ENCODE peak calls at places on chromosomes 2 and 18, in five cellular contexts. One of them, this sample, is unnamed.

GRCh38 chr2:85584857-85585780 is 888 bp downstream of the VAMP5 start:
- DNase-seq in A549: peak
- DNase-seq in endothelial cell of umbilical vein: peak
- DNase-seq in K562: peak
- DNase-seq in GM12878: no peak
- DNase-seq in this sample: peak

GRCh38 chr18:78528437-78529228 is 451.0 kb upstream of the SALL3 start:
- DNase-seq in A549: no peak
- DNase-seq in endothelial cell of umbilical vein: no peak
- DNase-seq in K562: peak
- DNase-seq in GM12878: no peak
- DNase-seq in this sample: no peak

GRCh38 chr18:35040988-35041751 is at the start of gene MAPRE2:
- DNase-seq in A549: peak
- DNase-seq in endothelial cell of umbilical vein: peak
- DNase-seq in K562: peak
- DNase-seq in GM12878: peak
- DNase-seq in this sample: peak

GRCh38 chr18:9619545-9619944 is 5.2 kb upstream of the PPP4R1 start:
- DNase-seq in A549: no peak
- DNase-seq in endothelial cell of umbilical vein: peak
- DNase-seq in K562: no peak
- DNase-seq in GM12878: no peak
- DNase-seq in this sample: no peak

GRCh38 chr2:240502430-240503121 is 55.2 kb downstream of the ANKMY1 start:
- DNase-seq in A549: no peak
- DNase-seq in endothelial cell of umbilical vein: no peak
- DNase-seq in K562: no peak
- DNase-seq in GM12878: no peak
- DNase-seq in this sample: no peak

GRCh38 chr2:86225581-86225980 is 26.3 kb downstream of the MRPL35 start:
- DNase-seq in A549: no peak
- DNase-seq in endothelial cell of umbilical vein: peak
- DNase-seq in K562: no peak
- DNase-seq in GM12878: peak
- DNase-seq in this sample: no peak

GRCh38 chr18:75113455-75113854 is 95.5 kb downstream of the PTGR3 start:
- DNase-seq in A549: no peak
- DNase-seq in endothelial cell of umbilical vein: no peak
- DNase-seq in K562: no peak
- DNase-seq in GM12878: no peak
- DNase-seq in this sample: no peak

GRCh38 chr2:240206630-240207029 is 66.2 kb upstream of the OTOS start:
- DNase-seq in A549: no peak
- DNase-seq in endothelial cell of umbilical vein: no peak
- DNase-seq in K562: no peak
- DNase-seq in GM12878: no peak
- DNase-seq in this sample: no peak

GRCh38 chr2:232898592-232899541 is 28.8 kb downstream of the SNORC start:
- DNase-seq in A549: peak
- DNase-seq in endothelial cell of umbilical vein: peak
- DNase-seq in K562: no peak
- DNase-seq in GM12878: no peak
- DNase-seq in this sample: no peak

GRCh38 chr2:100643459-100643858 is 80.7 kb downstream of the PDCL3 start:
- DNase-seq in A549: no peak
- DNase-seq in endothelial cell of umbilical vein: no peak
- DNase-seq in K562: no peak
- DNase-seq in GM12878: no peak
- DNase-seq in this sample: no peak
- H3K4me2 ChIP-seq in A549: no peak
- H3K4me2 ChIP-seq in endothelial cell of umbilical vein: no peak
- H3K4me2 ChIP-seq in K562: no peak
- H3K4me2 ChIP-seq in GM12878: no peak
- H3K4me2 ChIP-seq in this sample: no peak

GRCh38 chr18:471701-472100 is 28.8 kb downstream of the COLEC12 start:
- DNase-seq in A549: no peak
- DNase-seq in endothelial cell of umbilical vein: no peak
- DNase-seq in K562: no peak
- DNase-seq in GM12878: no peak
- DNase-seq in this sample: no peak

GRCh38 chr18:473687-474265 is 26.7 kb downstream of the COLEC12 start:
- DNase-seq in A549: no peak
- DNase-seq in endothelial cell of umbilical vein: no peak
- DNase-seq in K562: no peak
- DNase-seq in GM12878: no peak
- DNase-seq in this sample: no peak

GRCh38 chr18:475202-475624 is 25.3 kb downstream of the COLEC12 start:
- DNase-seq in A549: no peak
- DNase-seq in endothelial cell of umbilical vein: peak
- DNase-seq in K562: no peak
- DNase-seq in GM12878: no peak
- DNase-seq in this sample: peak

GRCh38 chr18:476368-476767 is 24.1 kb downstream of the COLEC12 start:
- DNase-seq in A549: no peak
- DNase-seq in endothelial cell of umbilical vein: no peak
- DNase-seq in K562: no peak
- DNase-seq in GM12878: no peak
- DNase-seq in this sample: no peak

GRCh38 chr18:474416-474815 is 26.1 kb downstream of the COLEC12 start:
- DNase-seq in A549: no peak
- DNase-seq in endothelial cell of umbilical vein: no peak
- DNase-seq in K562: no peak
- DNase-seq in GM12878: no peak
- DNase-seq in this sample: no peak
- TF ChIP-seq MYC in A549: no peak
- TF ChIP-seq MYC in endothelial cell of umbilical vein: no peak
- TF ChIP-seq MYC in K562: no peak
- TF ChIP-seq MYC in GM12878: no peak
- TF ChIP-seq MYC in this sample: no peak

GRCh38 chr2:144678741-144679140 is 158.8 kb upstream of the ZEB2 start:
- DNase-seq in A549: no peak
- DNase-seq in endothelial cell of umbilical vein: no peak
- DNase-seq in K562: no peak
- DNase-seq in GM12878: no peak
- DNase-seq in this sample: no peak
- H3K4me2 ChIP-seq in A549: no peak
- H3K4me2 ChIP-seq in endothelial cell of umbilical vein: no peak
- H3K4me2 ChIP-seq in K562: no peak
- H3K4me2 ChIP-seq in GM12878: no peak
- H3K4me2 ChIP-seq in this sample: no peak

DNA sequence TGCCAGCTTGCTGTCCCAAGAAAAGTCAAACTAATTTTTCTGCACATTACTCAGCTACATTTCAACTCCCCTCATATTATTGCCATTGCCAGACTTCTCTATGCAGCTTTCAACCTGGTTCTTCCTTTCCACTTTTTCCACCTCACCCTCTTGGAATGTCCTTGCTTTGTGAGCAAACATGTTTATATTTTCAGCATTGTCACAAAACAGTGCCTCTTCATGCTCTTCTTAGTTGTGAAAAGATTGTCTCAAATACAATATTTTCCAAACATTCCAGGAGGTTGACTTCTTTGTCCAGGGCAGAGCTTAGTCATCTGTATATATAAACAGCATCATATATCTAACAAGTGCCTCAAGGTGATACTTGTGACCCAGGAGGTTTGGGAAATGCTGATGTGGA is 803.3 kb upstream of the CELF4 start:
- DNase-seq in A549: no peak
- DNase-seq in endothelial cell of umbilical vein: no peak
- DNase-seq in K562: no peak
- DNase-seq in GM12878: no peak
- DNase-seq in this sample: no peak
- TF ChIP-seq MYC in A549: no peak
- TF ChIP-seq MYC in endothelial cell of umbilical vein: no peak
- TF ChIP-seq MYC in K562: no peak
- TF ChIP-seq MYC in GM12878: no peak
- TF ChIP-seq MYC in this sample: no peak

GRCh38 chr2:207619764-207620203 is 5.4 kb downstream of the METTL21A start:
- DNase-seq in A549: no peak
- DNase-seq in endothelial cell of umbilical vein: peak
- DNase-seq in K562: no peak
- DNase-seq in GM12878: no peak
- DNase-seq in this sample: peak

GRCh38 chr2:207614824-207615223 is 10.4 kb downstream of the METTL21A start:
- DNase-seq in A549: no peak
- DNase-seq in endothelial cell of umbilical vein: no peak
- DNase-seq in K562: no peak
- DNase-seq in GM12878: no peak
- DNase-seq in this sample: no peak

GRCh38 chr2:207621640-207622039 is 3.6 kb downstream of the METTL21A start:
- DNase-seq in A549: no peak
- DNase-seq in endothelial cell of umbilical vein: no peak
- DNase-seq in K562: no peak
- DNase-seq in GM12878: no peak
- DNase-seq in this sample: no peak

GRCh38 chr2:207616185-207616584 is 9.0 kb downstream of the METTL21A start:
- DNase-seq in A549: no peak
- DNase-seq in endothelial cell of umbilical vein: peak
- DNase-seq in K562: no peak
- DNase-seq in GM12878: no peak
- DNase-seq in this sample: no peak

GRCh38 chr2:207617011-207617671 is 8.1 kb downstream of the METTL21A start:
- DNase-seq in A549: peak
- DNase-seq in endothelial cell of umbilical vein: peak
- DNase-seq in K562: no peak
- DNase-seq in GM12878: no peak
- DNase-seq in this sample: no peak
- H3K4me2 ChIP-seq in A549: peak
- H3K4me2 ChIP-seq in endothelial cell of umbilical vein: peak
- H3K4me2 ChIP-seq in K562: no peak
- H3K4me2 ChIP-seq in GM12878: no peak
- H3K4me2 ChIP-seq in this sample: no peak